ENCODE peak calls at places on chromosomes 12 and 14, in seven cellular contexts. A is endothelial cell, G is OCI-LY7, C is NB4, B is HFF-Myc, X is BE2C, V is bronchial epithelial cell. S is an unnamed sample.

GRCh38 chr14:76780360-76780759 is 19.1 kb downstream of the VASH1 start:
- DNase-seq in A (no peak), G (no peak), C (no peak), B (no peak), X (no peak), V (no peak), S (no peak)

GRCh38 chr14:22882529-22883190 is 362 bp upstream of the REM2 start:
- DNase-seq in A (peak), G (peak), C (no peak), B (no peak), X (no peak), V (peak), S (peak)

GRCh38 chr12:20390846-20391245 is 22.5 kb downstream of the PDE3A start:
- DNase-seq in A (no peak), G (no peak), C (no peak), B (no peak), X (no peak), V (no peak), S (no peak)

GRCh38 chr14:61528591-61529021 is 166.7 kb upstream of the HIF1A start:
- DNase-seq in A (no peak), G (no peak), C (no peak), B (no peak), X (no peak), V (peak), S (no peak)

GRCh38 chr14:37843969-37844607 is 248.7 kb downstream of the TTC6 start:
- DNase-seq in A (no peak), G (no peak), C (no peak), B (no peak), X (no peak), V (no peak), S (no peak)

GRCh38 chr12:51888316-51889215 is 663 bp downstream of the ANKRD33 start:
- DNase-seq in A (no peak), G (no peak), C (no peak), B (no peak), X (no peak), V (no peak), S (no peak)

GRCh38 chr14:50947446-50947845 is 3.2 kb upstream of the PYGL start:
- DNase-seq in A (no peak), G (no peak), C (no peak), B (peak), X (no peak), V (peak), S (no peak)

GRCh38 chr14:91009501-91010152 is 50.8 kb downstream of the RPS6KA5 start:
- DNase-seq in A (no peak), G (peak), C (peak), B (no peak), X (no peak), V (no peak), S (no peak)

GRCh38 chr12:90027889-90028570 is 319.4 kb upstream of the ATP2B1 start:
- DNase-seq in A (no peak), G (no peak), C (no peak), B (no peak), X (peak), V (no peak), S (no peak)

GRCh38 chr14:26187996-26188605 is 409.7 kb downstream of the NOVA1 start:
- DNase-seq in A (no peak), G (no peak), C (no peak), B (no peak), X (no peak), V (no peak), S (no peak)

GRCh38 chr14:65749287-65749686 is 336.8 kb downstream of the FUT8 start:
- DNase-seq in A (no peak), G (no peak), C (no peak), B (no peak), X (no peak), V (no peak), S (no peak)

GRCh38 chr12:76310110-76310509 is 38.1 kb downstream of the BBS10 start:
- DNase-seq in A (no peak), G (no peak), C (no peak), B (no peak), X (no peak), V (peak), S (no peak)

GRCh38 chr14:24334431-24335271 is at the start of gene ADCY4:
- DNase-seq in A (peak), G (no peak), C (no peak), B (no peak), X (no peak), V (no peak), S (peak)

GRCh38 chr12:64696065-64696741 is 63.0 kb downstream of the GNS start:
- DNase-seq in A (no peak), G (peak), C (peak), B (no peak), X (no peak), V (peak), S (no peak)

GRCh38 chr14:93702946-93703345 is 85.3 kb downstream of the PRIMA1 start:
- DNase-seq in A (no peak), G (no peak), C (no peak), B (no peak), X (no peak), V (no peak), S (no peak)

GRCh38 chr14:98926151-98926550 is 345.8 kb downstream of the BCL11B start:
- DNase-seq in A (no peak), G (peak), C (no peak), B (no peak), X (no peak), V (no peak), S (no peak)

GRCh38 chr12:6407206-6407954 is 23.4 kb downstream of the LTBR start:
- DNase-seq in A (no peak), G (no peak), C (no peak), B (no peak), X (no peak), V (no peak), S (no peak)

GRCh38 chr14:73789996-73790581 is 61.5 kb upstream of the PTGR2 start:
- DNase-seq in A (no peak), G (no peak), C (no peak), B (peak), X (peak), V (peak), S (no peak)

GRCh38 chr14:94401083-94401482 is 12.7 kb upstream of the SERPINA1 start:
- DNase-seq in A (no peak), G (no peak), C (no peak), B (no peak), X (no peak), V (peak), S (no peak)

GRCh38 chr12:87383705-87384104 is 645.5 kb downstream of the C12orf50 start:
- DNase-seq in A (no peak), G (no peak), C (no peak), B (no peak), X (no peak), V (peak), S (no peak)

GRCh38 chr12:51391047-51391837 is at the start of gene GALNT6:
- DNase-seq in A (peak), G (peak), C (peak), B (no peak), X (peak), V (no peak), S (peak)

GRCh38 chr14:37600880-37601741 is 5.7 kb downstream of the TTC6 start:
- DNase-seq in A (no peak), G (no peak), C (no peak), B (no peak), X (no peak), V (peak), S (no peak)

GRCh38 chr14:53824061-53824460 is 132.6 kb downstream of the BMP4 start:
- DNase-seq in A (no peak), G (no peak), C (no peak), B (no peak), X (no peak), V (no peak), S (no peak)

GRCh38 chr12:32765906-32766305 is 10.2 kb upstream of the YARS2 start:
- DNase-seq in A (no peak), G (no peak), C (no peak), B (no peak), X (no peak), V (no peak), S (no peak)

GRCh38 chr14:88323520-88324199 is 591 bp upstream of the KCNK10 start:
- DNase-seq in A (peak), G (peak), C (no peak), B (no peak), X (peak), V (no peak), S (peak)

GRCh38 chr12:103924761-103925641 is 5.2 kb upstream of the HSP90B1 start:
- DNase-seq in A (no peak), G (no peak), C (peak), B (peak), X (peak), V (peak), S (no peak)

GRCh38 chr14:61322799-61323290 is 1.5 kb downstream of the PRKCH start:
- DNase-seq in A (no peak), G (no peak), C (no peak), B (no peak), X (no peak), V (peak), S (no peak)

GRCh38 chr12:16515666-16516065 is 90.3 kb downstream of the LMO3 start:
- DNase-seq in A (no peak), G (no peak), C (peak), B (no peak), X (no peak), V (peak), S (no peak)

GRCh38 chr12:95248095-95248494 is 30.5 kb downstream of the VEZT start:
- DNase-seq in A (no peak), G (no peak), C (no peak), B (no peak), X (no peak), V (no peak), S (no peak)

GRCh38 chr14:56759094-56759493 is 51.2 kb downstream of the OTX2 start:
- DNase-seq in A (no peak), G (no peak), C (no peak), B (no peak), X (no peak), V (no peak), S (no peak)

GRCh38 chr12:52531563-52532300 is 11.5 kb upstream of the KRT5 start:
- DNase-seq in A (no peak), G (no peak), C (no peak), B (no peak), X (no peak), V (no peak), S (no peak)

GRCh38 chr12:122166422-122167327 is 7.3 kb downstream of the IL31 start:
- DNase-seq in A (no peak), G (no peak), C (no peak), B (no peak), X (no peak), V (no peak), S (no peak)

GRCh38 chr12:51392556-51393237 is 1.5 kb upstream of the GALNT6 start:
- DNase-seq in A (no peak), G (no peak), C (no peak), B (no peak), X (no peak), V (no peak), S (peak)

GRCh38 chr12:22121224-22121623 is 75.2 kb downstream of the CMAS start:
- DNase-seq in A (no peak), G (peak), C (peak), B (no peak), X (no peak), V (no peak), S (no peak)

GRCh38 chr12:85279449-85280137 is 427 bp upstream of the ALX1 start:
- DNase-seq in A (peak), G (no peak), C (no peak), B (no peak), X (no peak), V (no peak), S (peak)

GRCh38 chr14:68172664-68173063 is 353.1 kb downstream of the RAD51B start:
- DNase-seq in A (no peak), G (no peak), C (no peak), B (no peak), X (no peak), V (peak), S (no peak)

GRCh38 chr12:69291278-69291593 is 51.9 kb downstream of the CPSF6 start:
- DNase-seq in A (no peak), G (no peak), C (no peak), B (no peak), X (no peak), V (no peak), S (no peak)
- TF ChIP-seq CTCF in A (peak), G (peak), C (no peak), B (no peak), X (no peak), V (no peak), S (peak)

DNA sequence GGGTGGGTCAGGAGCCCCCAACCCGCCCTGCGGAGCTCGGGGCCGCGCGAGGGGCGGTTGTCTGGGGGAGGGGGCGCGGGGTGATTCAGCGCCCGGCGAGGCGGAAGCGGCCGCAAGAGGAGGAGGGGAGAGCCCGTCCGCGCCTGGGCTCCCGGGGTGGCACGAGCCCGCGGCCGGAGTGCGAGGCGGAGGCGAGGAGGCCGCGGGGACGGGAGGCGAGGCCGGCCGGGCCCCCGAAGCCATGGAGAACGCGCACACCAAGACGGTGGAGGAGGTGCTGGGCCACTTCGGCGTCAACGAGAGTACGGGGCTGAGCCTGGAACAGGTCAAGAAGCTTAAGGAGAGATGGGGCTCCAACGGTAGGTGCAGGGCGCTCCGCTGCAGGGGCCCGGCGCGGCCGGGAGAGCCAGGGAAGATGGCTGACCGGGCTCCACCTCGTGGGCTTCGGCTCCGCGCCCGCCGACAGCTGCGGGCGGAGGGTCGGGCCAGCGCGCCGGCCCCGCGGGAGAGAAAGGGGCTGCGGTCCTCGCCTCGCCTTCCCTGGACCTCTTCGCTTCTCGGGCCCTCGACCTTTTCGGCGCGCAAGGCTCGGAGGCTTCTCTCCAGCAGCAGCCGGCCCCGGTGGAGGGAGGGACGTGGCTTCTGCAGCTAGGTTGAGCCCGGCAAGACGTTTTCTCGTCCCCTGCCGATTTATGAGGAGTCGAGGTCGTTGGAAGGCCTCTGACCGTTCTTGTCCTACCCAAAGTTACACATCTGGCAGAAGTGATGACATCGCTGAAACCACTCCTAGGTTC is 699 bp downstream of the ATP2A2 start:
- DNase-seq in A (peak), G (peak), C (peak), B (no peak), X (peak), V (no peak), S (peak)
- TF ChIP-seq CTCF in A (no peak), G (no peak), C (no peak), B (no peak), X (no peak), V (peak), S (no peak)

GRCh38 chr12:11895421-11896064 is 175.2 kb upstream of the BCL2L14 start:
- DNase-seq in A (no peak), G (peak), C (peak), B (no peak), X (no peak), V (no peak), S (no peak)

GRCh38 chr12:11891350-11892064 is 179.2 kb upstream of the BCL2L14 start:
- DNase-seq in A (no peak), G (peak), C (peak), B (no peak), X (no peak), V (no peak), S (no peak)

GRCh38 chr12:11894890-11895289 is 175.8 kb upstream of the BCL2L14 start:
- DNase-seq in A (no peak), G (peak), C (no peak), B (no peak), X (no peak), V (no peak), S (no peak)

GRCh38 chr12:11893998-11894397 is 176.7 kb upstream of the BCL2L14 start:
- DNase-seq in A (no peak), G (peak), C (no peak), B (no peak), X (no peak), V (no peak), S (no peak)

DNA sequence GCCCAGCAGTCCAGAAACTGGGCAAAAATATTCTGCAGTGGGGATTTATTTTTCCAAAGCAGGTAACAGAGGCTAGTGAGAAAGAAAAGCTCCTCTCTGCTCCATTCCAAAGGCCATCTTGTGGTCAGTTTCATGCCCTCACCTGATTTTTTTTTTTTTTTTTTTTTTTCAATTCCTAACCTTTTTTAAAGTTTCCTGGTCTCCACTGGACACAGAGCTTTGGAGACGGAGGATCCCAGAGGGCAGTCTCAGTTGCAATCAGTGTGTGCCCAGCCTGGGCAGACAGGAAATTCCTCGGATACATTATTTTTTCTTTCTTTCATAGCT is 178.7 kb upstream of the BCL2L14 start:
- DNase-seq in A (no peak), G (no peak), C (no peak), B (no peak), X (no peak), V (no peak), S (no peak)
- TF ChIP-seq CTCF in A (peak), G (peak), C (no peak), B (no peak), X (peak), V (peak), S (peak)

GRCh38 chr12:2490746-2491145 is 304.0 kb upstream of the FKBP4 start:
- DNase-seq in A (no peak), G (no peak), C (no peak), B (no peak), X (no peak), V (no peak), S (no peak)
- TF ChIP-seq CTCF in A (no peak), G (no peak), C (no peak), B (no peak), X (no peak), V (no peak), S (no peak)